ENCODE peak calls at places on chromosomes 3 and 15, in seven cellular contexts. Y, X, L, F, J, R and E are unnamed samples.

GRCh38 chr15:32979710-32980109 is 214.8 kb downstream of the FMN1 start:
- DNase-seq in L (no peak), R (no peak), X (no peak), F (no peak), J (no peak), Y (peak; percentile 95), E (no peak)

GRCh38 chr3:142723665-142723967 is 218 bp upstream of the TRPC1 start:
- DNase-seq in L (no peak), J (no peak), R (no peak), X (no peak), Y (no peak), F (no peak), E (no peak)

GRCh38 chr15:64144565-64145281 is 6.8 kb upstream of the SNX22 start:
- DNase-seq in X (no peak), L (no peak), F (no peak), Y (no peak), R (no peak), J (no peak), E (no peak)

GRCh38 chr15:94576889-94577533 is 345.6 kb downstream of the MCTP2 start:
- DNase-seq in Y (peak; percentile 5), L (peak; percentile 20), F (no peak), J (peak; percentile 14), X (peak; percentile 33), R (no peak), E (no peak)

GRCh38 chr3:146187334-146187950 is 26.5 kb upstream of the PLOD2 start:
- DNase-seq in F (no peak), R (no peak), X (no peak), L (peak; percentile 53), Y (peak; percentile 64), J (no peak), E (no peak)

GRCh38 chr3:127982155-127982554 is 67.1 kb downstream of the KBTBD12 start:
- DNase-seq in X (no peak), J (no peak), R (no peak), Y (no peak), L (no peak), F (no peak), E (no peak)

GRCh38 chr3:146300756-146301155 is 49.9 kb upstream of the PLSCR4 start:
- DNase-seq in R (no peak), J (no peak), F (no peak), X (no peak), L (no peak), Y (no peak), E (no peak)

GRCh38 chr3:47578119-47578630 is 490 bp downstream of the CSPG5 start:
- DNase-seq in X (no peak), R (peak; percentile 18), J (peak; percentile 54), Y (no peak), F (peak; percentile 55), L (no peak), E (peak; percentile 38)

GRCh38 chr15:64503197-64503596 is 42.8 kb downstream of the ZNF609 start:
- DNase-seq in R (no peak), J (no peak), F (no peak), Y (peak; percentile 63), X (no peak), L (peak; percentile 55), E (no peak)

GRCh38 chr3:173875790-173876189 is 478.2 kb downstream of the NLGN1 start:
- DNase-seq in R (no peak), X (no peak), J (no peak), L (no peak), Y (no peak), F (no peak), E (no peak)

GRCh38 chr15:35871812-35872211 is 325.8 kb upstream of the DPH6 start:
- DNase-seq in Y (no peak), X (no peak), J (no peak), L (no peak), R (no peak), F (no peak), E (no peak)

GRCh38 chr3:181725830-181726229 is 14.1 kb downstream of the SOX2 start:
- DNase-seq in J (no peak), F (no peak), X (no peak), R (no peak), L (no peak), Y (no peak), E (no peak)

GRCh38 chr15:77631790-77632551 is 741 bp downstream of the LINGO1 start:
- DNase-seq in Y (no peak), F (no peak), L (no peak), R (no peak), J (peak; percentile 51), X (no peak), E (no peak)

GRCh38 chr15:95624100-95624499 is 706.4 kb upstream of the NR2F2 start:
- DNase-seq in F (no peak), L (no peak), R (no peak), J (no peak), X (no peak), Y (no peak), E (no peak)

GRCh38 chr3:53274938-53275666 is 19.3 kb upstream of the TKT start:
- DNase-seq in X (no peak), R (no peak), Y (no peak), J (no peak), F (peak; percentile 65), L (no peak), E (no peak)

GRCh38 chr3:126269360-126269759 is 87.8 kb downstream of the KLF15 start:
- DNase-seq in J (no peak), L (peak; percentile 15), Y (no peak), F (no peak), X (no peak), R (no peak), E (no peak)

GRCh38 chr3:65902304-65902793 is 136.4 kb downstream of the MAGI1 start:
- DNase-seq in L (peak; percentile 20), F (no peak), Y (no peak), X (no peak), J (no peak), R (no peak), E (no peak)

GRCh38 chr3:8343058-8343457 is 158.6 kb upstream of the LMCD1 start:
- DNase-seq in X (no peak), L (no peak), F (no peak), J (no peak), R (no peak), Y (no peak), E (no peak)

GRCh38 chr3:171342783-171343420 is 117.3 kb downstream of the TNIK start:
- DNase-seq in J (no peak), L (no peak), X (no peak), R (no peak), F (no peak), Y (no peak), E (no peak)

GRCh38 chr15:92947071-92947730 is 47.1 kb downstream of the CHD2 start:
- DNase-seq in R (no peak), L (no peak), F (no peak), X (no peak), J (no peak), Y (no peak), E (no peak)

GRCh38 chr3:189342811-189343210 is 171.0 kb downstream of the TPRG1 start:
- DNase-seq in R (no peak), J (no peak), Y (no peak), L (no peak), F (no peak), X (no peak), E (no peak)

GRCh38 chr3:108029466-108029865 is 61.4 kb downstream of the CD47 start:
- DNase-seq in F (no peak), X (no peak), R (no peak), Y (no peak), J (no peak), L (no peak), E (no peak)

GRCh38 chr3:109773006-109773405 is 435.7 kb upstream of the DPPA4 start:
- DNase-seq in Y (peak; percentile 39), X (no peak), F (no peak), J (no peak), L (no peak), R (no peak), E (no peak)

GRCh38 chr3:53026423-53027162 is 19.3 kb downstream of the SFMBT1 start:
- DNase-seq in X (no peak), F (no peak), R (no peak), J (no peak), L (no peak), Y (no peak), E (no peak)

GRCh38 chr3:147407495-147408179 is 1.3 kb upstream of the ZIC4 start:
- DNase-seq in Y (no peak), X (no peak), L (no peak), R (no peak), F (no peak), J (no peak), E (no peak)

GRCh38 chr3:185696039-185696438 is 109.9 kb downstream of the SENP2 start:
- DNase-seq in L (no peak), R (no peak), X (no peak), F (no peak), Y (no peak), J (no peak), E (no peak)

GRCh38 chr15:28913171-28913765 is 27.5 kb downstream of the APBA2 start:
- DNase-seq in X (no peak), L (peak; percentile 9), F (no peak), Y (no peak), J (no peak), R (no peak), E (no peak)

GRCh38 chr15:40339621-40339945 is 1.2 kb downstream of the CCDC9B start:
- DNase-seq in Y (no peak), F (no peak), J (no peak), R (no peak), X (no peak), L (no peak), E (no peak)
- H3K36me3 ChIP-seq in Y (peaks cover 22% of the 10 kb centered on the region), F (no peaks in the 10 kb centered on the region), J (no peaks in the 10 kb centered on the region), R (peaks cover 28% of the 10 kb centered on the region), X (no peaks in the 10 kb centered on the region), L (no peaks in the 10 kb centered on the region), E (no peaks in the 10 kb centered on the region)

DNA sequence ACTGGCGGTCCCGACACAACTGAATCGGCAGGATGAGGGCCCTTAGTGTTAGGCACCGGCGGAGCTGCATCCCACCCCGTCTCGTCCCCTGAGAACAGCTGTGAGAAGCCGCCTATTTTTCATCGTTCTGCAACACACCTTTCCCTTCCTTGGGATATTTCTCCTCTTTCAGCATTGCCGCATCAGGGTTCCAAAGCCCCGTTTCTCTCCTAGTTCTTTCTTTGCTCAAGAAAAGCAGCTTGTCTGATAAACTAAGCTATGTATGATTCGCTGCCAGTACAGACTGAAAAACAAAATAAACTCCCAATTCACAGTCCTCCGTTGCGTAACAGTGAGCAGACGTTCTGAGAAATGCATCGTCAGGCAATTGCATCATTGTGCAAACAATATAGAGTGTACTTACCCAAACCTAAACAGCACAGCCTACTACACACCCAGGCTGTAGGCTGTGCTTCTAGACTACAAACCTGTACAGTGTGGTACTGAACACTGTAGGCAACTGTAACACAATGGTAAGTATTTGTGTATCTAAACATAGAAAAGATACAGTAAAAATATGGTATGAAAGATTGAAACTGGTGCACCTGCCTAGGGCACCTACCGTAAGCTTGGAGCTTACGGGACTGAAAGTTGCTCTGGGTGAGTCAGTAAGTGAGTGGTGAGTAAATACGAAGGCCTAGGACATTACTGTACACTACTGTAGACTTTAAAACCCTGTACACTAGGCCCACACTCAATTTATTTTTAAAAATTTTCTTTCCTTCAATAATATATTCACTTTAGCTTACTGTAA is 8.9 kb upstream of the ADAMTS17 start:
- DNase-seq in L (peak; percentile 95), F (no peak), Y (peak; percentile 91), X (no peak), R (no peak), J (no peak), E (no peak)
- H3K4me3 ChIP-seq in L (no peak overlapping the region), F (peak overlapping the region; percentile 88), Y (no peak overlapping the region), X (peak overlapping the region; percentile 86), R (peak overlapping the region; percentile 79), J (no peak overlapping the region), E (no peak overlapping the region)

GRCh38 chr3:152314677-152315353 is 46.1 kb downstream of the MBNL1 start:
- DNase-seq in J (no peak), Y (no peak), L (peak; percentile 44), R (no peak), X (no peak), F (no peak), E (no peak)
- H3K4me1 ChIP-seq in J (peaks cover 48% of the 10 kb centered on the region), Y (peaks cover 3% of the 10 kb centered on the region), L (peaks cover 5% of the 10 kb centered on the region), R (peaks cover 83% of the 10 kb centered on the region), X (peaks cover 40% of the 10 kb centered on the region), F (peaks cover 72% of the 10 kb centered on the region), E (peaks cover 21% of the 10 kb centered on the region)

GRCh38 chr3:194647747-194648146 is 14.5 kb upstream of the TMEM44 start:
- DNase-seq in Y (no peak), L (no peak), F (no peak), R (no peak), J (no peak), X (no peak), E (no peak)
- H3K36me3 ChIP-seq in Y (peaks cover 11% of the 10 kb centered on the region), L (peaks cover 51% of the 10 kb centered on the region), F (peaks cover 66% of the 10 kb centered on the region), R (peaks cover 96% of the 10 kb centered on the region), J (peaks cover 74% of the 10 kb centered on the region), X (peaks cover 60% of the 10 kb centered on the region), E (peaks cover 66% of the 10 kb centered on the region)